ENCODE peak calls at places on chromosomes 7 and 10, in ten cellular contexts. Q is GM12892, N is spleen, A is HepG2, D is SK-N-SH, T is stomach, G is GM23338, M is HCT116, S is sigmoid colon, E is transverse colon. Y is an unnamed sample.

GRCh38 chr7:123502216-123502615 is 32.2 kb downstream of the IQUB start:
- DNase-seq in S (no peak), E (no peak), D (no peak), T (no peak), G (peak), N (no peak), M (no peak), Q (no peak), A (no peak), Y (no peak)

GRCh38 chr7:121032645-121033460 is 44.3 kb downstream of the CPED1 start:
- DNase-seq in Q (no peak), T (no peak), A (no peak), N (no peak), G (no peak), S (no peak), M (no peak), E (no peak), D (no peak), Y (no peak)

GRCh38 chr10:113907166-113907565 is 52.7 kb downstream of the NHLRC2 start:
- DNase-seq in T (no peak), G (no peak), N (no peak), S (no peak), A (no peak), M (no peak), E (no peak), D (no peak), Q (no peak), Y (no peak)

GRCh38 chr10:111186385-111186784 is 109.6 kb downstream of the ADRA2A start:
- DNase-seq in Q (no peak), N (no peak), G (no peak), M (no peak), T (no peak), D (no peak), S (no peak), E (no peak), A (no peak), Y (no peak)

GRCh38 chr10:63352976-63353375 is 112.8 kb downstream of the JMJD1C start:
- DNase-seq in D (no peak), N (no peak), A (no peak), G (no peak), S (no peak), E (no peak), Q (no peak), T (no peak), M (no peak), Y (no peak)

GRCh38 chr10:71713135-71714040 is 6.2 kb downstream of the C10orf105 start:
- DNase-seq in S (peak), G (peak), Q (no peak), E (peak), M (no peak), N (peak), A (no peak), D (no peak), T (peak), Y (peak)

GRCh38 chr10:70558871-70559810 is 43.4 kb downstream of the PRF1 start:
- DNase-seq in A (peak), Q (peak), G (peak), D (peak), S (peak), M (peak), N (peak), T (peak), E (peak), Y (no peak)

GRCh38 chr7:110881731-110882130 is 209.2 kb upstream of the LRRN3 start:
- DNase-seq in Q (no peak), M (no peak), T (no peak), D (no peak), E (no peak), N (no peak), A (no peak), S (no peak), G (no peak), Y (no peak)

GRCh38 chr10:31317652-31318381 is 1.2 kb upstream of the ZEB1 start:
- DNase-seq in S (no peak), G (no peak), M (no peak), Q (no peak), N (peak), A (no peak), E (peak), D (no peak), T (peak), Y (peak)

GRCh38 chr10:113261130-113261529 is 291.7 kb upstream of the HABP2 start:
- DNase-seq in N (no peak), E (no peak), A (no peak), M (no peak), Q (no peak), T (no peak), D (no peak), G (no peak), S (no peak), Y (no peak)

GRCh38 chr7:54843961-54844360 is 85.0 kb upstream of the SEC61G start:
- DNase-seq in G (no peak), D (no peak), Q (no peak), T (no peak), M (no peak), N (no peak), E (no peak), A (no peak), S (no peak), Y (no peak)

GRCh38 chr7:121079425-121080169 is 91.1 kb downstream of the CPED1 start:
- DNase-seq in S (no peak), G (no peak), E (no peak), M (no peak), A (peak), N (no peak), D (no peak), T (no peak), Q (no peak), Y (no peak)

GRCh38 chr10:15460661-15461060 is 89.6 kb upstream of the FAM171A1 start:
- DNase-seq in G (no peak), S (no peak), Q (no peak), N (no peak), T (no peak), M (no peak), D (no peak), E (no peak), A (no peak), Y (no peak)

GRCh38 chr10:88186335-88186734 is 322.9 kb downstream of the PTEN start:
- DNase-seq in Q (no peak), T (no peak), A (no peak), D (no peak), G (no peak), E (no peak), N (no peak), M (no peak), S (no peak), Y (no peak)

GRCh38 chr10:88800152-88801125 is 2.1 kb upstream of the LIPM start:
- DNase-seq in S (no peak), Q (no peak), E (no peak), M (no peak), N (no peak), D (no peak), A (no peak), G (no peak), T (no peak), Y (no peak)

GRCh38 chr7:1902231-1902855 is 232.3 kb downstream of the ELFN1 start:
- DNase-seq in S (peak), M (no peak), T (no peak), A (no peak), Q (no peak), D (no peak), G (no peak), N (peak), E (no peak), Y (no peak)

GRCh38 chr7:28629216-28629848 is 217.0 kb downstream of the CREB5 start:
- DNase-seq in A (no peak), T (no peak), Q (no peak), S (peak), N (no peak), E (no peak), M (no peak), D (no peak), G (no peak), Y (no peak)

GRCh38 chr7:18861514-18861913 is 255.9 kb downstream of the TWIST1 start:
- DNase-seq in S (no peak), Q (no peak), G (no peak), D (no peak), T (no peak), N (no peak), A (no peak), M (no peak), E (no peak), Y (no peak)

GRCh38 chr7:3260425-3260762 is 40.7 kb upstream of the SDK1 start:
- DNase-seq in N (no peak), D (no peak), A (no peak), S (peak), E (no peak), M (no peak), G (no peak), T (no peak), Q (no peak), Y (no peak)

GRCh38 chr10:99339077-99339476 is 9.9 kb downstream of the CNNM1 start:
- DNase-seq in D (no peak), Q (no peak), A (peak), E (no peak), M (no peak), G (no peak), T (no peak), N (no peak), S (no peak), Y (no peak)

GRCh38 chr10:124122211-124122610 is 28.8 kb upstream of the CHST15 start:
- DNase-seq in M (no peak), T (no peak), E (no peak), G (no peak), Q (no peak), N (no peak), D (no peak), A (no peak), S (no peak), Y (no peak)

GRCh38 chr7:2138146-2138765 is 94.5 kb downstream of the MAD1L1 start:
- DNase-seq in D (peak), Q (peak), A (no peak), S (no peak), T (no peak), E (peak), N (peak), G (no peak), M (no peak), Y (no peak)

GRCh38 chr10:74418285-74418872 is 267.4 kb downstream of the ADK start:
- DNase-seq in E (no peak), M (no peak), G (peak), A (no peak), T (peak), N (no peak), Q (no peak), S (no peak), D (peak), Y (no peak)

GRCh38 chr10:14429043-14429713 is 98.5 kb upstream of the FRMD4A start:
- DNase-seq in N (no peak), T (no peak), D (no peak), A (no peak), S (no peak), E (no peak), G (peak), M (no peak), Q (no peak), Y (no peak)

GRCh38 chr10:114821915-114822770 is 563 bp downstream of the FHIP2A start:
- DNase-seq in N (peak), D (peak), M (no peak), A (peak), T (peak), S (peak), E (peak), G (peak), Q (peak), Y (no peak)

GRCh38 chr10:10661176-10661575 is 356.5 kb upstream of the CELF2 start:
- DNase-seq in D (no peak), G (no peak), E (no peak), Q (no peak), N (no peak), T (no peak), M (no peak), A (no peak), S (no peak), Y (no peak)
- TF ChIP-seq POLR2AphosphoS5 in D (no peak), G (no peak), E (peak), Q (no peak), N (no peak), T (no peak), M (no peak), A (no peak), S (peak), Y (no peak)

DNA sequence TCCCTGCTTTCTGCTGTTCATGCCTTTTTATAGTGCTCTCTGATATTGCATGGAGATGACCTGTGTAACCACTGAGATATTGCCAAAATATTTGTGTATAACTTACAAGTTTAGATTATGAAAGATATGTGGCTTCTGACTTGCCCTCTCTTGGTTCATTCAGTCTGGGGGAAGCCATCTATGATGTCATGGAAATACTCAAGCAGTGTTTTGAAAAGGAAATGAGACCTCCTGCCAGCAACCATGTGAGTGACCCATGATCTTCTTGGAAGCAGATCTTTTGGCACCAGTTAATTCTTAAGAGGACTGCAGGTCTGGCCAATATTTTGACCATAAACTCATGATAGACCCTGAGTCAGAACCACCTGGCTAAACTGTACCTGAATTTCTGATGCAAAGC is 183.0 kb downstream of the THSD7A start:
- DNase-seq in T (no peak), S (no peak), M (no peak), E (no peak), D (no peak), Q (no peak), N (no peak), A (no peak), G (no peak), Y (no peak)
- TF ChIP-seq POLR2AphosphoS5 in T (no peak), S (peak), M (no peak), E (no peak), D (no peak), Q (no peak), N (no peak), A (no peak), G (no peak), Y (no peak)

GRCh38 chr7:100142461-100142860 is 6.3 kb upstream of the LAMTOR4 start:
- DNase-seq in G (no peak), T (no peak), Q (no peak), E (no peak), M (no peak), N (no peak), D (no peak), A (no peak), S (no peak), Y (no peak)

GRCh38 chr7:100137851-100138760 is 10.6 kb upstream of the LAMTOR4 start:
- DNase-seq in G (no peak), D (no peak), T (peak), N (peak), M (no peak), Q (no peak), A (no peak), S (no peak), E (no peak), Y (no peak)

GRCh38 chr7:100147278-100147677 is 1.4 kb upstream of the LAMTOR4 start:
- DNase-seq in M (no peak), G (no peak), S (no peak), Q (no peak), E (no peak), N (no peak), A (no peak), T (no peak), D (no peak), Y (no peak)

DNA sequence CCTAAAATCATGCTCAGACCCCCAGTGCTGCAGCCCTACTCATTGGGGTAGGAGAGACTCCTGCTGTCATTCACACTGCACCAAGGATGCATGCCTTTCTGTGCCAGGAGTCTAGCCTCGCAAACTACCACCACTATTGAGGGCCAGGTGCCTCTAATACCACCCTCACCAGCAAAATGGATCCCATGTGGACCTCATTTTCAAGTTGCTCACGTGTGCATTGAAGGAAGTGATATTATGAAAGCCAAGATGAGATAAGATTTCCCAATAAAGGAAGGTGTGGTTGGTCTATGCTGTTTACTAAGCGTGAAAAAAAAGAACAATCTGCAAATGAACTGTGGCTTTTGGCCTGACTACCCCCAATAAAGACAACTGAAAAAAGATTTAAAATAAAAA is 7.2 kb upstream of the LAMTOR4 start:
- DNase-seq in S (no peak), E (no peak), Q (no peak), N (no peak), T (no peak), G (no peak), D (no peak), A (no peak), M (no peak), Y (no peak)
- TF ChIP-seq POLR2AphosphoS5 in S (no peak), E (no peak), Q (no peak), N (no peak), T (no peak), G (no peak), D (no peak), A (no peak), M (no peak), Y (no peak)

DNA sequence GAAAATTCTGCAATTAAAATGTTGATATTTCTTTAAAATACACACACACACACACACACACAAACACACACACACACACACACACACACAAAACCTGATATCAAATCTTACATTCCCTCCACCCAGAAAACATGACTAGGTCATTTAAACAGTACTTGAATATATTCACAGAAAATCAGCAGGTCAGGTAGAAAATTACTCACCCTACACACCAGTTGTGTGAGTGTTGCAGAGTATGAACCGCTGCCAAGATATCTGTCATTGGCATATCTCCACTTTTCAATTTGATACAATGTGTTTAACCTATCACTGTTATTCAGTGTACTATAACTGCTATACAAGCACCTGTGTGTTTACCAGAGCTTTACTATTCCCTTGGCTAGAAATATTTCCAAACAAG is 283.6 kb upstream of the LRRTM3 start:
- DNase-seq in Q (no peak), T (no peak), D (no peak), S (no peak), N (no peak), A (no peak), G (no peak), M (no peak), E (no peak), Y (no peak)
- TF ChIP-seq POLR2AphosphoS5 in Q (no peak), T (no peak), D (no peak), S (no peak), N (no peak), A (no peak), G (no peak), M (no peak), E (no peak), Y (no peak)

GRCh38 chr10:100529473-100530298 is at the start of gene NDUFB8:
- DNase-seq in G (peak), S (peak), T (peak), A (peak), N (peak), E (peak), Q (peak), D (peak), M (peak), Y (peak)

GRCh38 chr10:100531761-100532160 is 2.1 kb upstream of the NDUFB8 start:
- DNase-seq in T (no peak), N (no peak), S (no peak), M (no peak), E (no peak), A (no peak), G (no peak), D (no peak), Q (no peak), Y (no peak)

GRCh38 chr10:100528123-100528884 is 1.4 kb downstream of the NDUFB8 start:
- DNase-seq in S (no peak), T (no peak), D (no peak), M (no peak), E (no peak), G (no peak), Q (no peak), A (no peak), N (no peak), Y (no peak)

GRCh38 chr10:100534726-100535125 is 1.0 kb upstream of the HIF1AN start:
- DNase-seq in Q (no peak), G (no peak), T (no peak), N (no peak), S (no peak), A (no peak), E (no peak), D (no peak), M (no peak), Y (no peak)

DNA sequence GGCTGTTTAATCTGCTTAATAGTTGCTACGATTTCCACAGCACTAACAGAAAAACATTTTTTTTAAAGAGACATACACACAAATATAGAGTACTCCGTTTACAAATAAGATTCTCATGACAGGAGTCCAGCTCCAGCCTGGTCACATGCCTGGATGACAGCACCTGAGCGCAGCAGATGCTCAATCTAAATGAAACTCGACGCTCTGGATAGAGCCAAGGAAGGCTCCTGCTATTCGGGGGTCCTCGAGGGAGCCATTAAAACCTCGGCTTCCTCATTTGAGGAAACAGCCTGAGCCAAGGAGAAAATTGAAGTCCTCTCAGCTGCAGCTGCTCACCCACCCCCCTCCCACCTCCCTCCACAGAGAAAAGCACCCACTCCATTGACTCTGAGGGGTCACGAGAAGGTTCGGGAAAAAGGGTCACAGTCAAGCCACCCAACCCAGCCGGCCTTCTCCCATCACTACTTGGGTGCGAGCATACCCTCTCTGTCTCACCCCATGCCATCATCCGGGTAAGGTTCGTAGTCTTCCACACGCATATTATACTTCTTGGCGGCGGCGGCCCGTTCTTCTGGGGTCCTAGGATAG is 692 bp downstream of the NDUFB8 start:
- DNase-seq in T (no peak), N (no peak), Q (no peak), D (no peak), E (no peak), S (peak), G (peak), M (no peak), A (no peak), Y (no peak)
- TF ChIP-seq POLR2AphosphoS5 in T (no peak), N (no peak), Q (no peak), D (no peak), E (no peak), S (no peak), G (no peak), M (no peak), A (no peak), Y (no peak)

GRCh38 chr10:97425964-97426775 is at the start of gene PGAM1:
- DNase-seq in N (peak), M (peak), A (peak), T (peak), E (peak), G (peak), Q (peak), S (peak), D (peak), Y (peak)

GRCh38 chr10:97426776-97427570 is 982 bp downstream of the PGAM1 start:
- DNase-seq in E (no peak), G (peak), M (no peak), N (no peak), Q (no peak), A (no peak), D (no peak), S (no peak), T (no peak), Y (no peak)

GRCh38 chr10:97433430-97434001 is 7.5 kb downstream of the PGAM1 start:
- DNase-seq in N (no peak), E (no peak), S (no peak), M (no peak), G (no peak), A (no peak), T (no peak), D (no peak), Q (no peak), Y (no peak)

GRCh38 chr10:97427571-97428179 is 1.7 kb downstream of the PGAM1 start:
- DNase-seq in E (peak), G (peak), N (no peak), A (peak), S (no peak), M (no peak), Q (no peak), T (peak), D (peak), Y (no peak)

GRCh38 chr10:97428572-97428981 is 2.6 kb downstream of the PGAM1 start:
- DNase-seq in T (no peak), D (no peak), M (no peak), N (no peak), G (peak), E (no peak), Q (no peak), A (no peak), S (no peak), Y (no peak)
- TF ChIP-seq POLR2AphosphoS5 in T (no peak), D (peak), M (no peak), N (no peak), G (no peak), E (no peak), Q (no peak), A (peak), S (no peak), Y (no peak)

DNA sequence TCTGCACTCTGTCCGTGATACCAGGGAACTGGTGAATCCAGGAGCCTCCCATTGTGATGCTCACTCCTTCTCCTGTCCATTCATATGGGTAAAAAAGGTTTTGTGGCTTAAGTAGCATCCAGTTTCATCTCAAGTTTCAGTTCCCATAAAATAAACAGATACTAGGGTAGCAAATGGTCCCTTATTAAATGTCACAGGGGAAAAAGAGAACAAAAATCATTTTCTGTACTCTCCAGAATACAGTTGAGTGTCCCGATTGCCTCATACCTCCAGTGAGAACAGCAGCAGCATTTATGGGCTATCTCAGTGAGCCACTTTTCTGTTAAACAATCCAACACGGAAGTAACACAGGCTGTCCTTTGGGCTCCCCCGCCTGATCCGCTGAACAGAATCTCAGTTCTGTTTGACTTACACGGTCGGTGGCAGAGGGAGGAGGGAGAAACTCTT is 179.6 kb downstream of the CELF2 start:
- DNase-seq in G (peak), N (no peak), D (no peak), A (no peak), S (no peak), E (peak), Q (no peak), M (no peak), T (no peak), Y (no peak)
- TF ChIP-seq POLR2AphosphoS5 in G (no peak), N (no peak), D (no peak), A (no peak), S (peak), E (no peak), Q (peak), M (no peak), T (no peak), Y (no peak)